ENCODE peak calls at places on chromosomes 3 and 15, in four cellular contexts. S is breast epithelium, T is AG04450, O is foreskin fibroblast. X is an unnamed sample.

GRCh38 chr3:44529927-44530326 is 25.1 kb upstream of the ZKSCAN7 start:
- DNase-seq in S (no peak), T (no peak), O (peak; percentile 36), X (peak; percentile 25)

GRCh38 chr3:60304103-60304502 is 947.1 kb downstream of the FHIT start:
- DNase-seq in S (no peak), T (peak; percentile 53), O (peak; percentile 6), X (no peak)

GRCh38 chr15:39599871-39600270 is 19.0 kb downstream of the THBS1 start:
- DNase-seq in S (no peak), T (no peak), O (peak; percentile 22), X (no peak)

GRCh38 chr15:94910166-94910565 is 678.8 kb downstream of the MCTP2 start:
- DNase-seq in S (no peak), T (no peak), O (no peak), X (no peak)

GRCh38 chr3:194321666-194322640 is 29.2 kb downstream of the CPN2 start:
- DNase-seq in S (no peak), T (no peak), O (no peak), X (no peak)

GRCh38 chr15:28892789-28893610 is 7.2 kb downstream of the APBA2 start:
- DNase-seq in S (no peak), T (no peak), O (peak; percentile 75), X (no peak)

GRCh38 chr3:107421170-107421792 is 44.0 kb downstream of the CCDC54 start:
- DNase-seq in S (no peak), T (no peak), O (peak; percentile 78), X (no peak)

GRCh38 chr3:41111011-41111410 is 88.3 kb upstream of the CTNNB1 start:
- DNase-seq in S (no peak), T (no peak), O (no peak), X (no peak)

GRCh38 chr3:133230191-133230590 is 169.7 kb upstream of the BFSP2 start:
- DNase-seq in S (no peak), T (no peak), O (no peak), X (no peak)

GRCh38 chr3:188749010-188749617 is 422.7 kb upstream of the TPRG1 start:
- DNase-seq in S (no peak), T (no peak), O (no peak), X (no peak)

GRCh38 chr15:51046799-51047449 is 47.8 kb downstream of the TNFAIP8L3 start:
- DNase-seq in S (no peak), T (peak; percentile 4), O (peak; percentile 49), X (no peak)

GRCh38 chr3:143302638-143303171 is 183.1 kb downstream of the CHST2 start:
- DNase-seq in S (peak; percentile 39), T (peak; percentile 29), O (peak; percentile 95), X (no peak)

GRCh38 chr3:45092132-45093031 is 53.8 kb downstream of the CDCP1 start:
- DNase-seq in S (no peak), T (no peak), O (peak; percentile 52), X (no peak)

GRCh38 chr3:13045245-13045903 is 27.9 kb downstream of the IQSEC1 start:
- DNase-seq in S (no peak), T (no peak), O (no peak), X (no peak)

GRCh38 chr3:13045904-13046568 is 27.2 kb downstream of the IQSEC1 start:
- DNase-seq in S (no peak), T (no peak), O (no peak), X (peak; percentile 76)

GRCh38 chr3:13046569-13047279 is 26.5 kb downstream of the IQSEC1 start:
- DNase-seq in S (no peak), T (no peak), O (no peak), X (peak; percentile 65)

GRCh38 chr3:13049400-13049799 is 23.8 kb downstream of the IQSEC1 start:
- DNase-seq in S (no peak), T (no peak), O (no peak), X (no peak)

GRCh38 chr3:13047296-13048165 is 25.7 kb downstream of the IQSEC1 start:
- DNase-seq in S (no peak), T (no peak), O (no peak), X (no peak)
- TF ChIP-seq CTCF in S (no peak), T (no peak), O (peak; percentile 16), X (peak; percentile 4)

GRCh38 chr15:31147456-31147855 is 45.9 kb upstream of the TRPM1 start:
- DNase-seq in S (no peak), T (no peak), O (no peak), X (peak; percentile 33)

GRCh38 chr15:31147943-31148621 is 46.6 kb upstream of the TRPM1 start:
- DNase-seq in S (no peak), T (no peak), O (no peak), X (peak; percentile 70)

GRCh38 chr15:31148622-31149505 is 47.3 kb upstream of the TRPM1 start:
- DNase-seq in S (no peak), T (no peak), O (no peak), X (peak; percentile 32)

GRCh38 chr15:31141792-31142191 is 40.3 kb upstream of the TRPM1 start:
- DNase-seq in S (no peak), T (no peak), O (no peak), X (no peak)

DNA sequence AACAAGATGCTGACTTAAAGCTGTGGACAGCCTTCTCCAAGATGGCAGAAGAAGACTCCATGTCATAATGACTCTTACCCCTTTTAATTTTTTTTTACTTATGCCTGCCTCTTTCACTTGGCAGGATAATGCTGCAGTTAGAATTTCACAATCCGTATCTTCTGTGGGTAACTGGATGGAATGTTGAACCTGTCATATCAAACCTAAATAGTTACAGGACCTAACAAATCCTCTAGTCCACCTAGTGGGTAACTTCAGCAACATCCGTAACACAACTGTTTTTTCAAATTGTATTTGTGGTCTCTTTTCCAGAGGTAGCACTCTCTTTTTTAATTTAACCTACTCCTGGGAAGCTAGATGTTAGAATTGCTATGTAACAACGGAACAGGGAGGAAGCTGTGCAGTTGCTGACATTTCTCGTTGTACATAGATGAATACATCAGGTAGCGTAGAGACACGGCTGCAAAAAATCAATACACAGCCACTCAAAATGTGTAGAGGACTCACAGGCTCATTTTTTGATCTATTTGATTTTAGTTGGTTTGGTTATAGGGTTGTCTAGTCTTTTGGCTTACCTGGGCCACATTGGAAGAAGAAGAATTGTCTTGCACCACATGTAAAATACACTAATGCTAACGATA is 43.9 kb upstream of the TRPM1 start:
- DNase-seq in S (no peak), T (no peak), O (peak; percentile 7), X (no peak)
- TF ChIP-seq CTCF in S (no peak), T (peak; percentile 22), O (peak; percentile 8), X (no peak)

GRCh38 chr3:158532099-158532734 is 38.8 kb upstream of the MLF1 start:
- DNase-seq in S (no peak), T (peak; percentile 23), O (peak; percentile 70), X (no peak)
- TF ChIP-seq CTCF in S (no peak), T (peak; percentile 66), O (peak; percentile 65), X (peak; percentile 42)

DNA sequence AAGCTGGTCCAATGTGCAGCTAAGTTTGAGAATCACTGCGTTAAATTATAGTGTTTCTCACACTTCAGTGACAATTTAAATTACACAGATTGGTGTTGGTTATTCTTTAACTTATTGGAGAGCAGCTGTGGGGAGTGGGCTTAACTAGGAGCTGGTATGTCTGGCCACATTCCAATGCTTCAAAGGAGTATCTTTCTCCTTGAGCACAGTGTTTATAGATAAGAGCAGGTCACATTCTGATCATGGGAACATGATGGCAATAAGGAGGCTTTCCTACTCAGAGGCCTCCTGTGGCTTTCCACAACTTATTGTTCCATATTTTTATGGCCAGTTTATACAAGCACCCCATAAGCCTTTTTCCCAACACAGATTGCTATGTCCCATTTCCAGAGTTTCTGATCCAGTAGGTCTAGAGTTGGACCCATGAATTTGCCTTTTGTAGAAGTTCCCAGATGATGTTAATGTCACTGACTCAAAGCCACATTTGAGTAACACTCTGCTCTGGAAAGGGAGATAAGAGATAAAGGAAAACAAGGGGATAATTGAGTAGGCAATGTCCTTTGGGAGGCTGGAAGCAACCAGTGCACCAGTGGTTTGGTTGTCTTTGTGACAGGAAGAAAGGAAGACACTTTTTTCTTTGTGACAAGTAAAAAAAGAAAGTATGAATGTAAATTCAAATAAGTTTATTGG is 33.0 kb upstream of the PLSCR4 start:
- DNase-seq in S (no peak), T (no peak), O (no peak), X (no peak)
- TF ChIP-seq CTCF in S (no peak), T (no peak), O (no peak), X (no peak)

GRCh38 chr3:156460206-156460609 is 94.7 kb downstream of the SSR3 start:
- DNase-seq in S (no peak), T (no peak), O (no peak), X (no peak)

GRCh38 chr3:156459434-156459833 is 95.5 kb downstream of the SSR3 start:
- DNase-seq in S (peak; percentile 73), T (no peak), O (no peak), X (no peak)

GRCh38 chr3:156456771-156457224 is 98.1 kb downstream of the SSR3 start:
- DNase-seq in S (peak; percentile 67), T (no peak), O (no peak), X (no peak)

GRCh38 chr3:156449712-156450574 is 105.0 kb downstream of the SSR3 start:
- DNase-seq in S (no peak), T (no peak), O (peak; percentile 68), X (no peak)

GRCh38 chr3:156455839-156456238 is 99.1 kb downstream of the SSR3 start:
- DNase-seq in S (no peak), T (no peak), O (no peak), X (no peak)
- TF ChIP-seq CTCF in S (no peak), T (no peak), O (no peak), X (no peak)

X was measured in glutamatergic neuron.